ENCODE peak calls at places on chromosome 20, in ten cellular contexts. A is stimulated activated CD4-positive, alpha-beta T cell treated with anti-CD3 and anti-CD28 coated beads, Interleukin-15, amount 100 ng/mL, for 48 hours; F is midbrain; P is T-cell; T is activated naive CD4-positive, alpha-beta T cell; X is activated CD8-positive, alpha-beta memory T cell treated with anti-CD3 and anti-CD28 coated beads, Interleukin-2, amount 50 U/mL, for 4 hours; G is activated CD4-positive, alpha-beta T cell treated with anti-CD3 and anti-CD28 coated beads, Interleukin-2, amount 50 U/mL, for 24 hours; S is brain microvascular endothelial cell; W is lower leg skin; D is NCI-H146. I is an unnamed sample.

GRCh38 chr20:34514897-34515483 is 1.2 kb upstream of the DYNLRB1 start:
- DNase-seq in A (no peak), F (peak), P (no peak), T (no peak), X (no peak), G (no peak), S (no peak), W (no peak), D (no peak), I (no peak)

GRCh38 chr20:59783020-59784010 is 150.1 kb downstream of the SYCP2 start:
- DNase-seq in A (peak), F (peak), P (no peak), T (no peak), X (no peak), G (no peak), S (peak), W (peak), D (peak), I (peak)

GRCh38 chr20:14418441-14418840 is 81.0 kb upstream of the FLRT3 start:
- DNase-seq in A (no peak), F (no peak), P (no peak), T (no peak), X (no peak), G (no peak), S (no peak), W (no peak), D (no peak), I (no peak)

GRCh38 chr20:49507741-49508434 is 25.4 kb upstream of the KCNB1 start:
- DNase-seq in A (no peak), F (no peak), P (no peak), T (no peak), X (no peak), G (no peak), S (no peak), W (no peak), D (peak), I (no peak)

GRCh38 chr20:36501367-36502006 is 39.8 kb upstream of the MYL9 start:
- DNase-seq in A (no peak), F (no peak), P (no peak), T (no peak), X (no peak), G (no peak), S (no peak), W (no peak), D (no peak), I (no peak)

GRCh38 chr20:50504231-50504823 is 5.9 kb upstream of the PTPN1 start:
- DNase-seq in A (no peak), F (no peak), P (no peak), T (no peak), X (no peak), G (no peak), S (no peak), W (no peak), D (no peak), I (no peak)

GRCh38 chr20:63232235-63233060 is 3.3 kb upstream of the BIRC7 start:
- DNase-seq in A (no peak), F (no peak), P (no peak), T (no peak), X (no peak), G (no peak), S (peak), W (no peak), D (no peak), I (no peak)

GRCh38 chr20:13012886-13013285 is 4.1 kb downstream of the SPTLC3 start:
- DNase-seq in A (no peak), F (no peak), P (no peak), T (no peak), X (no peak), G (no peak), S (no peak), W (no peak), D (no peak), I (no peak)

GRCh38 chr20:35992713-35993335 is 24.4 kb downstream of the CNBD2 start:
- DNase-seq in A (peak), F (peak), P (peak), T (peak), X (peak), G (no peak), S (peak), W (peak), D (peak), I (peak)

GRCh38 chr20:1626528-1627192 is 6.9 kb upstream of the SIRPB1 start:
- DNase-seq in A (no peak), F (no peak), P (no peak), T (no peak), X (no peak), G (no peak), S (no peak), W (no peak), D (no peak), I (no peak)

GRCh38 chr20:38181207-38181693 is 16.2 kb upstream of the TGM2 start:
- DNase-seq in A (no peak), F (no peak), P (no peak), T (no peak), X (no peak), G (no peak), S (no peak), W (no peak), D (peak), I (no peak)

GRCh38 chr20:20181322-20181721 is 129.0 kb downstream of the CFAP61 start:
- DNase-seq in A (no peak), F (no peak), P (peak), T (no peak), X (no peak), G (no peak), S (no peak), W (no peak), D (no peak), I (no peak)

GRCh38 chr20:47453167-47453782 is 48.4 kb upstream of the NCOA3 start:
- DNase-seq in A (peak), F (no peak), P (no peak), T (no peak), X (no peak), G (no peak), S (peak), W (no peak), D (no peak), I (no peak)

I was measured in hypothalamus.